ENCODE peak calls at places on chromosomes 3 and 15, in five cellular contexts. U, H, D, O and K are unnamed samples.
A peak's percentile ranks its signal among the peaks of the same experiment; 100 is the strongest.

GRCh38 chr3:69741057-69741830 is 2.0 kb downstream of the MITF start:
- DNase-seq in U (no peak), H (no peak), D (no peak), O (no peak), K (no peak)

GRCh38 chr3:123088360-123088759 is 21.5 kb downstream of the PDIA5 start:
- DNase-seq in U (no peak), H (no peak), D (no peak), O (no peak), K (no peak)

GRCh38 chr3:8882171-8882593 is 81.1 kb downstream of the RAD18 start:
- DNase-seq in U (no peak), H (no peak), D (no peak), O (no peak), K (no peak)

GRCh38 chr3:197352382-197352781 is 54.0 kb upstream of the DLG1 start:
- DNase-seq in U (no peak), H (no peak), D (peak; percentile 85), O (no peak), K (peak; percentile 63)

GRCh38 chr15:28094732-28095521 is 4.2 kb downstream of the OCA2 start:
- DNase-seq in U (no peak), H (peak; percentile 93), D (peak; percentile 60), O (no peak), K (no peak)

GRCh38 chr3:53806182-53807116 is 39.8 kb downstream of the CHDH start:
- DNase-seq in U (no peak), H (peak; percentile 44), D (peak; percentile 52), O (no peak), K (peak; percentile 28)

GRCh38 chr3:128619146-128619890 is 31.3 kb downstream of the RPN1 start:
- DNase-seq in U (peak; percentile 9), H (no peak), D (no peak), O (no peak), K (peak; percentile 75)

GRCh38 chr3:11211531-11212300 is 57.4 kb downstream of the HRH1 start:
- DNase-seq in U (no peak), H (no peak), D (peak; percentile 55), O (no peak), K (peak; percentile 69)

GRCh38 chr15:52247032-52247431 is 48.6 kb downstream of the MYO5C start:
- DNase-seq in U (no peak), H (no peak), D (no peak), O (no peak), K (peak; percentile 56)

GRCh38 chr3:177201707-177202397 is 4.6 kb upstream of the TBL1XR1 start:
- DNase-seq in U (peak; percentile 80), H (no peak), D (no peak), O (peak; percentile 32), K (peak; percentile 34)

GRCh38 chr3:71446734-71447133 is 136.8 kb downstream of the FOXP1 start:
- DNase-seq in U (no peak), H (no peak), D (no peak), O (no peak), K (no peak)

GRCh38 chr15:23648920-23649515 is 1.4 kb upstream of the MAGEL2 start:
- DNase-seq in U (no peak), H (no peak), D (no peak), O (no peak), K (no peak)

GRCh38 chr15:82040862-82041261 is 5.0 kb downstream of the MEX3B start:
- DNase-seq in U (no peak), H (no peak), D (no peak), O (no peak), K (no peak)

GRCh38 chr3:150371741-150372254 is 36.3 kb upstream of the TSC22D2 start:
- DNase-seq in U (no peak), H (no peak), D (peak; percentile 77), O (peak; percentile 76), K (peak; percentile 98)

GRCh38 chr3:190424478-190425439 is 24.9 kb downstream of the TMEM207 start:
- DNase-seq in U (peak; percentile 42), H (peak; percentile 74), D (no peak), O (peak; percentile 23), K (peak; percentile 83)

GRCh38 chr3:114902691-114903101 is 244.4 kb downstream of the ZBTB20 start:
- DNase-seq in U (no peak), H (no peak), D (no peak), O (no peak), K (no peak)

GRCh38 chr3:191329654-191330308 is 545 bp downstream of the UTS2B start:
- DNase-seq in U (peak; percentile 12), H (peak; percentile 80), D (peak; percentile 69), O (peak; percentile 26), K (peak; percentile 74)

GRCh38 chr15:51094606-51095569 is at the start of gene TNFAIP8L3:
- DNase-seq in U (no peak), H (peak; percentile 66), D (no peak), O (no peak), K (peak; percentile 36)

GRCh38 chr3:51673802-51674654 is 3.0 kb downstream of the TEX264 start:
- DNase-seq in U (no peak), H (peak; percentile 55), D (peak; percentile 52), O (no peak), K (no peak)

GRCh38 chr15:64754663-64755426 is 20.5 kb downstream of the RBPMS2 start:
- DNase-seq in U (no peak), H (no peak), D (no peak), O (no peak), K (no peak)

GRCh38 chr3:117744935-117745334 is 1035.4 kb downstream of the TUSC7 start:
- DNase-seq in U (no peak), H (no peak), D (no peak), O (no peak), K (no peak)

GRCh38 chr3:158789592-158789991 is 12.3 kb upstream of the MFSD1 start:
- DNase-seq in U (no peak), H (no peak), D (no peak), O (no peak), K (peak; percentile 87)

GRCh38 chr3:123586966-123587365 is 2.1 kb upstream of the HACD2 start:
- DNase-seq in U (no peak), H (no peak), D (no peak), O (no peak), K (no peak)

GRCh38 chr3:21017115-21017852 is 733.7 kb downstream of the ZNF385D start:
- DNase-seq in U (no peak), H (no peak), D (no peak), O (no peak), K (no peak)

GRCh38 chr3:154431043-154431442 is 1.1 kb upstream of the GPR149 start:
- DNase-seq in U (no peak), H (no peak), D (no peak), O (no peak), K (no peak)

GRCh38 chr3:31960793-31961431 is 20.1 kb downstream of the OSBPL10 start:
- DNase-seq in U (no peak), H (no peak), D (no peak), O (no peak), K (peak; percentile 89)

DNA sequence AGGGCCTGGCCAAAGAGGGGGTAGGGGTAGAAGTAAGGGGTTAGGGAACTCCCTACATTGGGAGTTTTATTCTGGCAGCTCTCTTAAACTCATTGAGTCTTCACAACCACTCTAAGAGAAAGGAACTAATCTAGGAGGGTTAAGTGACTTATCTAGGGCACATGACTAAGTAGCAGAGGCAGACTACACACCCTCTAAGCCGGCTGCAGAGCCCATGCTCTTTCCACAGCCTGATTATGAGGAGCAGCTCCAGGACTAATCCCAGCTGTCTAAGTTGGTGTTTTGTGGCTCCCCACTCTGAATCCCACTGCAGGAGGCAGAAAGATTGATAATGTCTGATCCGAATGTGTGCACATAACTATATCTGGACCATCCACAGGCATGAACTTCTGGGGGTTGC is 374.6 kb downstream of the EPHB1 start:
- DNase-seq in U (no peak), H (no peak), D (no peak), O (no peak), K (no peak)
- H3K36me3 ChIP-seq in U (no peaks in the 10 kb centered on the region), H (no peaks in the 10 kb centered on the region), D (no peaks in the 10 kb centered on the region), O (no peaks in the 10 kb centered on the region), K (no peaks in the 10 kb centered on the region)

GRCh38 chr3:13578246-13578645 is 29.3 kb downstream of the FBLN2 start:
- DNase-seq in U (no peak), H (no peak), D (no peak), O (no peak), K (no peak)
- H3K4me3 ChIP-seq in U (no peak overlapping the region), H (no peak overlapping the region), D (no peak overlapping the region), O (no peak overlapping the region), K (no peak overlapping the region)

DNA sequence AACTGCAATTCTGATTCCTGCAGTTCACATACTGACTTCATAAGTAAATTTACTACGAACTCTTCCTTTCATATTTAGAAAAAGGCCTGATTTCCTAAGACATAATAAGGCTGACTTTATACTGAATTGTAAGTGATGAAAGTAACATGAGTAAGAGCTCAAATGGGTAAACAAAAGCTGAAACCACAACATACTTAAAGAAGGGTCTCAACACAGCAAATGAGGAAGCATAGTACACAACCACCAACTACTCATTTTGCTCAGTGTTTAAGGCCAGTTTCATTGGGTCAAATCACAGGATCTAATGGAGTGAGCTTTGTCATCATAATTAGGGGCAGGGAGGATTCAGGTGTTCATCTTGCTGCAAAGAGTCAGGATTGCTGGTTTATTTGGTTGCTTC is 81.4 kb downstream of the SETD2 start:
- DNase-seq in U (no peak), H (no peak), D (no peak), O (no peak), K (peak; percentile 72)
- H3K36me3 ChIP-seq in U (peaks cover 40% of the 10 kb centered on the region), H (peaks cover 86% of the 10 kb centered on the region), D (peaks cover 17% of the 10 kb centered on the region), O (peaks cover 7% of the 10 kb centered on the region), K (peaks cover 4% of the 10 kb centered on the region)

DNA sequence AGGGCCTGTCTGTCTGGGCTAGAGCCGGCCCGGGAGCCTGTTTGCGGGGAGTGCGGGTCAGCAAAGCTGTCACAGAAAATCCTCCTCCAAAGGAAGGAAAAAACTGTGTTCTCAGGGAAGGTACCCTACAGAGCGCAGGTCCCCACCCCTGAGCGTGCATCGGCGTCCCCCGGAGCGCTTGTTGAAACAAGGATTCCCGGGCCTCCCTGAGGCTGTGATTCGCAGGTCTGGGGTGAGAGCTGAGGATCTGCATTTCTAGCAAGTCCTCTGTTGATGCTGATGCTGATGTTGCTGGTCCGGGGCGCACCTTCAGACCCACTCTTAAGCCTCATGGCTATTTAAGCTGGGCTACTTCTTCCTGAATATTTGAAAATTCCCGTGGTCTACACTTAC is 226.3 kb upstream of the IGF1R start:
- DNase-seq in U (no peak), H (no peak), D (no peak), O (no peak), K (no peak)
- H3K4me3 ChIP-seq in U (no peak overlapping the region), H (no peak overlapping the region), D (no peak overlapping the region), O (peak overlapping the region; percentile 61), K (no peak overlapping the region)

DNA sequence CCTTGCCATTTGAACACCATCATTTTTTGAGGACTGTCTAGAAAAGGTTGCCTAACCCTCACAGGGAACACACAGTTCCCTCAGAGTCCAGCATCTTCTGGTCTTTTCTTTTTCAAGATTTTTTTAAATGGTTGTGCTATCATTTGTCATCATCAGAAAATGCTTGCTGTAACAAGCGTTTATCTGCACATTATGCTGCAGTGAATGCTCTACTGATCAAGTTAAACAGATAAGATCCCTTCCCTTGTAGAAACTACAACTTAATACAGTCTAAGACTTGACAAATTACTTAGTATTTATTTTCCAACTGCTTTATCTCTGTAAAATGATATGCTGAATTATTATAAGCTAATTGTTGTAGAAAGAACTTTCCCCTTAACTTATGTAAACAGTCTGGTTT is 11.9 kb upstream of the ALPK3 start:
- DNase-seq in U (no peak), H (no peak), D (no peak), O (no peak), K (no peak)
- H3K36me3 ChIP-seq in U (peaks cover 35% of the 10 kb centered on the region), H (peaks cover 47% of the 10 kb centered on the region), D (peaks cover 33% of the 10 kb centered on the region), O (no peaks in the 10 kb centered on the region), K (peaks cover 5% of the 10 kb centered on the region)

GRCh38 chr15:67068724-67069400 is 3.5 kb downstream of the SMAD3 start:
- DNase-seq in U (peak; percentile 47), H (no peak), D (no peak), O (no peak), K (peak; percentile 59)
- H3K4me3 ChIP-seq in U (peak overlapping the region; percentile 79), H (peak overlapping the region; percentile 81), D (no peak overlapping the region), O (peak overlapping the region; percentile 91), K (peak overlapping the region; percentile 83)